ENCODE peak calls at places on chromosome 4, in seven cellular contexts. N is cardiac muscle cell, H is psoas muscle, K is pancreas, G is RWPE2, T is sigmoid colon, V is lower lobe of right lung. Q is an unnamed sample. For H3K4me1 and H3K9me3, the result is how much of the 10 kb centered on the place peaks cover.

GRCh38 chr4:27790911-27791310 is 930.3 kb downstream of the STIM2 start:
- DNase-seq in H (no peak), G (no peak), V (no peak), K (no peak), T (no peak), N (no peak), Q (no peak)

GRCh38 chr4:164930647-164931046 is 46.8 kb downstream of the TRIM61 start:
- DNase-seq in K (no peak), G (no peak), T (no peak), V (no peak), H (no peak), N (no peak), Q (no peak)

GRCh38 chr4:125985856-125986255 is 671.1 kb downstream of the FAT4 start:
- DNase-seq in T (no peak), V (no peak), K (no peak), N (peak), G (no peak), H (no peak), Q (no peak)

GRCh38 chr4:163448541-163449203 is 24.9 kb downstream of the TKTL2 start:
- DNase-seq in G (no peak), N (peak), H (no peak), K (no peak), T (no peak), V (no peak), Q (no peak)

GRCh38 chr4:76306882-76307669 is 543 bp downstream of the STBD1 start:
- DNase-seq in H (peak), T (peak), G (peak), N (peak), K (peak), V (peak), Q (no peak)

GRCh38 chr4:111506706-111507105 is 638.5 kb upstream of the FAM241A start:
- DNase-seq in K (no peak), H (no peak), N (peak), V (no peak), G (no peak), T (no peak), Q (no peak)

GRCh38 chr4:15400911-15401671 is 26.7 kb upstream of the C1QTNF7 start:
- DNase-seq in V (peak), H (peak), N (peak), T (peak), K (peak), G (peak), Q (peak)

GRCh38 chr4:101304916-101305315 is 42.4 kb downstream of the PPP3CA start:
- DNase-seq in H (no peak), K (no peak), G (no peak), T (no peak), V (no peak), N (peak), Q (no peak)

GRCh38 chr4:155972098-155972497 is 18.4 kb upstream of the CTSO start:
- DNase-seq in H (no peak), N (peak), K (no peak), V (no peak), T (no peak), G (no peak), Q (no peak)

GRCh38 chr4:38943355-38943754 is 75.7 kb downstream of the FAM114A1 start:
- DNase-seq in T (peak), V (no peak), K (peak), N (peak), G (no peak), H (peak), Q (no peak)

GRCh38 chr4:14928035-14928434 is 74.2 kb upstream of the CPEB2 start:
- DNase-seq in H (no peak), V (no peak), T (no peak), N (no peak), K (no peak), G (no peak), Q (no peak)

GRCh38 chr4:123398803-123399637 is 2.4 kb downstream of the SPRY1 start:
- DNase-seq in H (peak), N (peak), G (no peak), V (peak), T (peak), K (peak), Q (peak)

GRCh38 chr4:163167333-163167626 is 590 bp upstream of the NAF1 start:
- DNase-seq in K (no peak), N (peak), G (no peak), H (no peak), V (no peak), T (no peak), Q (no peak)

GRCh38 chr4:181291615-181292014 is 951.6 kb upstream of the TENM3 start:
- DNase-seq in N (no peak), G (no peak), H (no peak), T (no peak), K (no peak), V (no peak), Q (no peak)

GRCh38 chr4:11765849-11766453 is 337.3 kb upstream of the HS3ST1 start:
- DNase-seq in K (no peak), G (no peak), T (no peak), N (peak), H (no peak), V (no peak), Q (no peak)

GRCh38 chr4:185182196-185182595 is 21.6 kb downstream of the CFAP97 start:
- DNase-seq in N (no peak), G (no peak), T (no peak), H (no peak), K (no peak), V (no peak), Q (no peak)

GRCh38 chr4:72377491-72378194 is 191.4 kb downstream of the ADAMTS3 start:
- DNase-seq in H (no peak), G (no peak), T (no peak), V (no peak), K (no peak), N (peak), Q (no peak)

GRCh38 chr4:71697031-71697430 is 86.8 kb downstream of the GC start:
- DNase-seq in G (no peak), H (no peak), K (no peak), N (no peak), T (no peak), V (no peak), Q (no peak)

GRCh38 chr4:94743838-94744237 is 13.9 kb upstream of the BMPR1B start:
- DNase-seq in V (no peak), K (no peak), T (no peak), N (no peak), G (no peak), H (no peak), Q (no peak)

GRCh38 chr4:172648471-172648870 is 520.1 kb upstream of the GALNT7 start:
- DNase-seq in G (no peak), N (no peak), H (no peak), T (no peak), V (no peak), K (no peak), Q (no peak)

GRCh38 chr4:137819964-137820383 is 287.7 kb upstream of the PCDH18 start:
- DNase-seq in V (no peak), G (no peak), N (peak), T (no peak), H (no peak), K (no peak), Q (no peak)

GRCh38 chr4:152983774-152984411 is 47.8 kb downstream of the FHDC1 start:
- DNase-seq in H (no peak), N (peak), V (no peak), G (no peak), K (no peak), T (no peak), Q (no peak)

GRCh38 chr4:13627185-13627605 is 330 bp downstream of the BOD1L1 start:
- DNase-seq in N (no peak), K (peak), H (peak), G (no peak), V (peak), T (peak), Q (peak)

GRCh38 chr4:98643760-98644159 is 14.7 kb downstream of the TSPAN5 start:
- DNase-seq in T (no peak), N (no peak), H (no peak), V (no peak), G (no peak), K (no peak), Q (no peak)

GRCh38 chr4:55545681-55546632 is 752 bp downstream of the CLOCK start:
- DNase-seq in H (peak), T (peak), G (peak), N (peak), K (peak), V (peak), Q (peak)

GRCh38 chr4:92305148-92305877 is 1.5 kb downstream of the GRID2 start:
- DNase-seq in K (peak), G (peak), N (peak), T (no peak), V (peak), H (peak), Q (no peak)

GRCh38 chr4:22679518-22679897 is 13.2 kb upstream of the GBA3 start:
- DNase-seq in H (no peak), N (peak), V (no peak), T (no peak), K (no peak), G (no peak), Q (no peak)

GRCh38 chr4:184911310-184911709 is 85.5 kb upstream of the ACSL1 start:
- DNase-seq in N (peak), T (no peak), V (no peak), H (no peak), K (no peak), G (no peak), Q (no peak)

GRCh38 chr4:37970702-37971101 is 10.5 kb downstream of the PTTG2 start:
- DNase-seq in V (peak), T (peak), K (peak), G (no peak), N (peak), H (peak), Q (peak)

GRCh38 chr4:56681158-56681848 is at the start of gene HOPX:
- DNase-seq in H (no peak), V (peak), N (peak), K (peak), G (no peak), T (no peak), Q (peak)

GRCh38 chr4:8044699-8045098 is 105.0 kb upstream of the AFAP1 start:
- DNase-seq in T (no peak), N (no peak), V (no peak), H (no peak), K (no peak), G (no peak), Q (no peak)

GRCh38 chr4:143668930-143669553 is 31.4 kb downstream of the FREM3 start:
- DNase-seq in T (no peak), V (no peak), N (no peak), H (no peak), G (no peak), K (no peak), Q (no peak)

GRCh38 chr4:183147983-183148382 is 48.9 kb downstream of the WWC2 start:
- DNase-seq in N (no peak), G (no peak), K (no peak), V (no peak), H (no peak), T (no peak), Q (no peak)

GRCh38 chr4:67790721-67791120 is 36.5 kb upstream of the GNRHR start:
- DNase-seq in T (no peak), V (no peak), N (no peak), G (no peak), H (no peak), K (no peak), Q (no peak)

GRCh38 chr4:85703098-85703497 is 228.1 kb downstream of the ARHGAP24 start:
- DNase-seq in H (no peak), V (no peak), G (no peak), N (peak), T (no peak), K (no peak), Q (no peak)

GRCh38 chr4:54657556-54658313 is at the start of gene KIT:
- DNase-seq in G (no peak), T (peak), V (peak), H (peak), N (peak), K (peak), Q (no peak)

GRCh38 chr4:77043507-77044131 is 32.2 kb downstream of the CCNI start:
- DNase-seq in G (no peak), N (peak), V (no peak), H (no peak), K (no peak), T (no peak), Q (no peak)

GRCh38 chr4:109072595-109072994 is 229.9 kb downstream of the COL25A1 start:
- DNase-seq in H (no peak), K (no peak), V (no peak), N (peak), G (no peak), T (no peak), Q (no peak)

DNA sequence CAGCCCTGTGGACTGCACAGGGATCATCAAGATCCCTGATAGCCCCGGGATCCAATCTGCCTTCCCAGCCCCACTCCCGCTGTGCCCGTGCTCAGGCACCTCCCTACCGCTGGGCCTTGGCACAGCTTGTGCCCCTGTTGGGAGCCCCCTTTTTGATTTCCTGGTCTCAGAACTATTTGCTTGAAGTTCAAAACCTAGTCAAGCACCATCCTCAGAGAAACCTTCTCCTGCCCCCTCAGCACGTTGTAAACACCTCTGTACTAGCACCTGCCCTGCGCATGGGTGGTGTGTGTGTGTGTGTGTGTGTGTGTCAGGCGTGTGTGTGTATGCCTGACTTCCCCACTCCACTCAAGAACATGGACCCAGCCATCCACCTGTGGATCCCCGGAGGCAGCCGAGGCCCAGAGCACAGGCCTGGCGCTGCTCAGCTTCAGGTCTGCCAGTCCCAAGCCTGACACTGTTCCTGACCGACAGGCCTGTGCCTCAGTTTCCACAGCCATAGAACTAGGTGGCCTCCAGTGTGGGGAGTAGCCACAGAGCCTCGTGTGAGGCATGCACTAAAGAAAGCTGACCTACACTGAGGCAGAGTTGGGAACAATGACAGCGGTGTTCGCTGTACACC is 65.5 kb downstream of the ADRA2C start:
- DNase-seq in G (no peak), V (peak), T (no peak), N (no peak), K (no peak), H (peak), Q (no peak)
- H3K4me1 ChIP-seq in G (under half), V (under half), T (under half), N (under half), K (under half), H (under half), Q (under half)

GRCh38 chr4:1250921-1251772 is 2.2 kb upstream of the CTBP1 start:
- DNase-seq in T (no peak), H (peak), N (no peak), K (no peak), G (no peak), V (peak), Q (no peak)

GRCh38 chr4:1251773-1252066 is 2.8 kb upstream of the CTBP1 start:
- DNase-seq in H (peak), T (no peak), K (no peak), G (no peak), N (no peak), V (no peak), Q (peak)

GRCh38 chr4:1255151-1255550 is 6.2 kb upstream of the CTBP1 start:
- DNase-seq in G (no peak), V (no peak), K (no peak), N (no peak), H (no peak), T (no peak), Q (no peak)

GRCh38 chr4:1253831-1254230 is 4.9 kb upstream of the CTBP1 start:
- DNase-seq in G (no peak), V (no peak), H (no peak), N (no peak), T (no peak), K (no peak), Q (no peak)

DNA sequence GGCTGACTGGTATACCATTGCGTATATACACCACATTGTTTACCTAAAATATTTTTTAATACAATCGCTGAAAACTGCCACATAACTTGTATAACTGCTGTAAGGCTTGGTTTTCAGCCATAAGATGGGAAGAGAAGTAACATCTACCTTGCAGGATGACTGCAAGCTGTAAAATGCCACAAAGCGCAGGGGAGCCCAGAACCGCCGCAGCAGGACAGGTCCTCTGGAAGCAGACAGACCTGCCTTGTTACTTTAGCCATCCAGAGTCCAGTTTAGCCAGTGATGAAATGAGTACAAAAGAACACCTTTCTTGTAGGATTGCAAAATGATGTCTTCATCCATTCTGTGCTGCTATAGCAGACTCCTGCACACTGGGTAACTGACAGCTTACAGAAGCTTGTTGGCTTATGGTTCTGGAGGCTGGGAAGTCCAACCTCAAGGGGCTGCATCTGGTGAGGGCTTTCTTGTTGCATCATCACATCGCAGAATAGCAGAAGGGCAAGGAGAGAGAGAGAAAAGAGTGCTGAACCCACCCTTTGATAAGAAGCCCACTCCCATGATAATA is 4.1 kb upstream of the CTBP1 start:
- DNase-seq in T (no peak), G (no peak), V (no peak), K (no peak), N (no peak), H (no peak), Q (no peak)
- H3K9me3 ChIP-seq in T (under half), G (under half), V (under half), K (under half), N (under half), H (under half), Q (under half)

GRCh38 chr4:1232661-1233621 is 16.0 kb downstream of the CTBP1 start:
- DNase-seq in H (peak), K (no peak), G (no peak), T (peak), N (peak), V (peak), Q (no peak)

GRCh38 chr4:1235381-1236102 is 13.4 kb downstream of the CTBP1 start:
- DNase-seq in V (no peak), N (no peak), H (peak), G (peak), K (no peak), T (peak), Q (no peak)

GRCh38 chr4:1234296-1234695 is 14.6 kb downstream of the CTBP1 start:
- DNase-seq in H (peak), N (no peak), T (peak), K (no peak), V (peak), G (peak), Q (no peak)

GRCh38 chr4:1234811-1235292 is 14.1 kb downstream of the CTBP1 start:
- DNase-seq in N (no peak), V (no peak), T (peak), G (peak), K (no peak), H (peak), Q (no peak)

DNA sequence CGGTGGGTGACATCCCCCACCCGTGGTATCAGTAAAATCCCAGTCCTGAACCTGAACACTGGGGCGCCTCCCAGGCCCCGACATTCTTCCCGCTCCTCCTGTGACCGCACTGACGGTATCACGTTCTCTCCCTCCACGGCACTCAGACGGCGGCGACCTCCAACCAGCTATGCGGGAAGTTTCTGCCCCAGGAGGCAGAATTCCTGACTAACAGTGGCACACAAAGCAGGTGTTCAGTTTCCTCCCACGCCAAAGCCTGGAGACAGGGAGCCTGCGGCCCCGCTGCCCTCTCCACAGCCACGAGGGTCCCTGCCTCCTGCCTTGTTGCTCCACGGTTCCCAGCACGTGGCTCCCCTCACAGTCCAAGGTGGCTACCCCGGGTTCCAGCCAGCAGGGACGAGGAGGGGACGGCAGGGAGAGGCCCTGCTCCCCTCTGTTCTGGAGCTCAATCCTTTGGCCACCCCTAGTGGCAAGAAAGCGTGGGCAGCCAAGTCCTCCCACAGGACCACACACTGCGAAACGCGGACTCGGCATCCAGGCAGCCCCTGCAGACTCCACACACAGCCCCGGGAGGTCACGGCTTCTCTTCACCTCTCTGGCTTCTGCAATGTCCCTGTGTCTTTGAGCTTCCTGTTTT is 15.2 kb downstream of the CTBP1 start:
- DNase-seq in G (peak), N (peak), H (peak), T (peak), K (no peak), V (peak), Q (peak)
- TF ChIP-seq CTCF in G (no peak), N (peak), H (no peak), T (no peak), K (no peak), V (peak), Q (no peak)

GRCh38 chr4:159224412-159224811 is 121.5 kb downstream of the RAPGEF2 start:
- DNase-seq in T (no peak), H (no peak), K (no peak), V (no peak), G (no peak), N (no peak), Q (no peak)
- H3K4me1 ChIP-seq in T (under half), H (under half), K (under half), V (under half), G (under half), N (under half), Q (under half)

GRCh38 chr4:139691-140090 is 15.4 kb downstream of the ZNF718 start:
- DNase-seq in N (no peak), T (no peak), K (no peak), V (no peak), H (no peak), G (no peak), Q (no peak)
- H3K9me3 ChIP-seq in N (under half), T (under half), K (under half), V (half or more), H (half or more), G (half or more), Q (half or more)

Q was measured in CD8-positive, alpha-beta T cell.